ENCODE peak calls at places on chromosome 4, in ten cellular contexts. O is activated naive CD4-positive, alpha-beta T cell treated with anti-CD3 and anti-CD28 coated beads, Interleukin-2, amount 50 U/mL, for 72 hours; T is HS-27A; L is fibroblast of pulmonary artery; B is DMS53; M is stimulated activated CD8-positive, alpha-beta memory T cell treated with anti-CD3 and anti-CD28 coated beads, Interleukin-15, amount 100 ng/mL, for 4 hours; J is stimulated activated naive B cell treated with anti-CD40 and anti-IgM and Interleukin-4, amounts not matched to agents 10 μg/mL and 1 μg/mL and 100 μg/mL, for 72 hours; U is T-helper 2 cell; A is glutamatergic neuron; E is upper lobe of right lung. Y is an unnamed sample.

GRCh38 chr4:42787071-42787463 is 105.4 kb upstream of the GRXCR1 start:
- DNase-seq in T (no peak), J (no peak), U (no peak), M (no peak), E (no peak), L (no peak), B (no peak), A (no peak), O (no peak), Y (no peak)

GRCh38 chr4:4986856-4987255 is 32.4 kb downstream of the CYTL1 start:
- DNase-seq in E (no peak), M (no peak), B (no peak), J (no peak), A (no peak), L (no peak), T (no peak), U (no peak), O (no peak), Y (no peak)

GRCh38 chr4:43130228-43131021 is 237.9 kb downstream of the GRXCR1 start:
- DNase-seq in E (no peak), J (no peak), M (no peak), B (no peak), T (no peak), O (no peak), L (no peak), U (no peak), A (no peak), Y (no peak)

GRCh38 chr4:6087669-6088068 is 69.4 kb upstream of the C4orf50 start:
- DNase-seq in O (no peak), L (peak), E (no peak), A (peak), U (no peak), M (no peak), B (peak), T (no peak), J (no peak), Y (peak)

GRCh38 chr4:178275671-178276360 is 833.6 kb upstream of the AGA start:
- DNase-seq in U (no peak), A (peak), J (no peak), M (no peak), B (peak), T (no peak), E (no peak), L (no peak), O (no peak), Y (no peak)

GRCh38 chr4:80202784-80203553 is 5.7 kb downstream of the PRDM8 start:
- DNase-seq in T (no peak), E (peak), U (peak), B (peak), O (peak), M (no peak), A (no peak), J (peak), L (peak), Y (no peak)

GRCh38 chr4:185352741-185353140 is 43.0 kb downstream of the LRP2BP start:
- DNase-seq in O (no peak), A (no peak), J (no peak), U (no peak), T (no peak), B (no peak), L (no peak), E (no peak), M (no peak), Y (no peak)

GRCh38 chr4:8580321-8581093 is at the start of gene GPR78:
- DNase-seq in B (peak), T (no peak), M (no peak), O (no peak), E (peak), L (peak), J (no peak), U (no peak), A (peak), Y (no peak)

GRCh38 chr4:14582658-14583057 is 419.6 kb upstream of the CPEB2 start:
- DNase-seq in U (no peak), B (no peak), T (no peak), O (no peak), M (no peak), L (no peak), A (no peak), J (no peak), E (no peak), Y (no peak)

GRCh38 chr4:16626945-16627344 is 271.5 kb downstream of the LDB2 start:
- DNase-seq in L (peak), B (no peak), A (no peak), O (no peak), U (no peak), J (no peak), M (no peak), E (no peak), T (peak), Y (no peak)

GRCh38 chr4:8221476-8221875 is 22.4 kb downstream of the SH3TC1 start:
- DNase-seq in U (no peak), L (peak), A (no peak), B (no peak), O (no peak), E (no peak), J (no peak), T (no peak), M (no peak), Y (no peak)

GRCh38 chr4:176357359-176358082 is 37.8 kb downstream of the SPCS3 start:
- DNase-seq in B (no peak), U (no peak), L (no peak), T (no peak), J (no peak), A (no peak), E (no peak), O (no peak), M (no peak), Y (no peak)

GRCh38 chr4:6446538-6447451 is 25.6 kb downstream of the PPP2R2C start:
- DNase-seq in L (no peak), O (no peak), U (no peak), B (no peak), T (no peak), M (no peak), E (no peak), J (no peak), A (no peak), Y (no peak)

GRCh38 chr4:3690576-3691152 is 75.5 kb upstream of the ADRA2C start:
- DNase-seq in T (no peak), E (peak), O (no peak), U (no peak), M (no peak), L (no peak), B (no peak), J (no peak), A (peak), Y (no peak)